ENCODE peak calls at places on chromosomes 3 and 15, in six cellular contexts. P is endothelial cell of umbilical vein, O is heart left ventricle, W is EL, J is mesenteric fat pad, L is tibial nerve. T is an unnamed sample.

GRCh38 chr3:18234717-18235335 is 190.3 kb downstream of the SATB1 start:
- DNase-seq in P (no peak), O (peak), W (no peak), J (no peak), L (no peak), T (peak)

GRCh38 chr3:30538787-30539186 is 67.6 kb upstream of the TGFBR2 start:
- DNase-seq in P (peak), O (no peak), W (peak), J (no peak), L (no peak), T (no peak)

GRCh38 chr15:41789662-41790061 is 15.4 kb downstream of the MAPKBP1 start:
- DNase-seq in P (no peak), O (no peak), W (no peak), J (no peak), L (no peak), T (no peak)

GRCh38 chr15:98648654-98649537 is 557 bp downstream of the IGF1R start:
- DNase-seq in P (peak), O (peak), W (peak), J (no peak), L (peak), T (peak)

GRCh38 chr15:80990955-80991354 is 1.3 kb upstream of the MESD start:
- DNase-seq in P (no peak), O (no peak), W (peak), J (no peak), L (no peak), T (no peak)

GRCh38 chr3:29227307-29227706 is 53.6 kb upstream of the RBMS3 start:
- DNase-seq in P (no peak), O (no peak), W (no peak), J (no peak), L (no peak), T (no peak)

GRCh38 chr3:14224895-14225294 is 46.3 kb downstream of the LSM3 start:
- DNase-seq in P (no peak), O (no peak), W (peak), J (no peak), L (no peak), T (no peak)

GRCh38 chr15:56244237-56244810 is 645 bp upstream of the RFX7 start:
- DNase-seq in P (peak), O (peak), W (peak), J (no peak), L (no peak), T (no peak)

GRCh38 chr3:46065294-46065705 is 38.0 kb upstream of the XCR1 start:
- DNase-seq in P (no peak), O (peak), W (peak), J (no peak), L (no peak), T (no peak)

GRCh38 chr3:194003128-194004057 is 132.6 kb upstream of the HES1 start:
- DNase-seq in P (peak), O (peak), W (peak), J (peak), L (peak), T (peak)

GRCh38 chr3:177590826-177591225 is 393.5 kb upstream of the TBL1XR1 start:
- DNase-seq in P (no peak), O (no peak), W (no peak), J (no peak), L (no peak), T (no peak)

GRCh38 chr3:28799084-28799483 is 450.5 kb upstream of the AZI2 start:
- DNase-seq in P (no peak), O (no peak), W (peak), J (no peak), L (no peak), T (no peak)

GRCh38 chr3:29281265-29282228 is 676 bp downstream of the RBMS3 start:
- DNase-seq in P (peak), O (peak), W (peak), J (no peak), L (no peak), T (peak)

GRCh38 chr15:66831801-66832390 is 129.9 kb downstream of the SMAD6 start:
- DNase-seq in P (no peak), O (no peak), W (no peak), J (peak), L (no peak), T (no peak)

GRCh38 chr3:62621171-62621570 is 247.8 kb upstream of the FEZF2 start:
- DNase-seq in P (no peak), O (no peak), W (no peak), J (no peak), L (no peak), T (no peak)

GRCh38 chr3:123808812-123809211 is 75.3 kb downstream of the MYLK start:
- DNase-seq in P (no peak), O (no peak), W (no peak), J (no peak), L (no peak), T (no peak)

GRCh38 chr15:98785408-98785795 is 137.1 kb downstream of the IGF1R start:
- DNase-seq in P (no peak), O (no peak), W (no peak), J (no peak), L (no peak), T (no peak)

GRCh38 chr15:62734706-62735105 is 307.8 kb upstream of the TPM1 start:
- DNase-seq in P (no peak), O (no peak), W (no peak), J (no peak), L (no peak), T (no peak)

GRCh38 chr3:37904614-37905047 is 43.0 kb downstream of the CTDSPL start:
- DNase-seq in P (no peak), O (no peak), W (peak), J (no peak), L (no peak), T (no peak)

GRCh38 chr3:47035645-47036044 is 56.2 kb downstream of the NBEAL2 start:
- DNase-seq in P (peak), O (no peak), W (no peak), J (no peak), L (no peak), T (no peak)

GRCh38 chr3:138404121-138404520 is 30.3 kb upstream of the ESYT3 start:
- DNase-seq in P (no peak), O (no peak), W (no peak), J (peak), L (no peak), T (no peak)

GRCh38 chr3:133525435-133525834 is 48.1 kb upstream of the CDV3 start:
- DNase-seq in P (no peak), O (no peak), W (no peak), J (no peak), L (no peak), T (no peak)

GRCh38 chr3:194194051-194194756 is 58.3 kb downstream of the HES1 start:
- DNase-seq in P (no peak), O (no peak), W (no peak), J (no peak), L (no peak), T (no peak)

GRCh38 chr3:4897765-4898453 is 81.3 kb upstream of the BHLHE40 start:
- DNase-seq in P (no peak), O (no peak), W (no peak), J (no peak), L (no peak), T (no peak)

GRCh38 chr15:65926459-65926858 is 57.2 kb downstream of the RAB11A start:
- DNase-seq in P (no peak), O (no peak), W (no peak), J (no peak), L (no peak), T (no peak)

GRCh38 chr3:72848703-72849081 is 447 bp upstream of the SHQ1 start:
- DNase-seq in P (no peak), O (no peak), W (no peak), J (no peak), L (no peak), T (no peak)

GRCh38 chr3:123325766-123326256 is 123.1 kb downstream of the ADCY5 start:
- DNase-seq in P (no peak), O (no peak), W (no peak), J (no peak), L (no peak), T (peak)

GRCh38 chr3:58092516-58092915 is 84.3 kb downstream of the FLNB start:
- DNase-seq in P (no peak), O (no peak), W (peak), J (no peak), L (no peak), T (no peak)

GRCh38 chr3:16808393-16809107 is 76.2 kb upstream of the PLCL2 start:
- DNase-seq in P (no peak), O (no peak), W (no peak), J (no peak), L (no peak), T (no peak)

T was measured in Right ventricle myocardium inferior.